ENCODE peak calls at places on chromosome 3, in six cellular contexts. One of them, this sample, is unnamed.

GRCh38 chr3:174168026-174168425 is 691.1 kb upstream of the NAALADL2 start:
- DNase-seq in endothelial cell of umbilical vein: no peak
- DNase-seq in IMR-90: no peak
- DNase-seq in sigmoid colon: no peak
- DNase-seq in heart left ventricle: no peak
- DNase-seq in ovary: no peak
- DNase-seq in this sample: no peak

GRCh38 chr3:140117111-140117526 is 182.1 kb downstream of the CLSTN2 start:
- DNase-seq in endothelial cell of umbilical vein: no peak
- DNase-seq in IMR-90: no peak
- DNase-seq in sigmoid colon: no peak
- DNase-seq in heart left ventricle: no peak
- DNase-seq in ovary: no peak
- DNase-seq in this sample: no peak

GRCh38 chr3:60047426-60048200 is 997.8 kb upstream of the CFAP20DC start:
- DNase-seq in endothelial cell of umbilical vein: no peak
- DNase-seq in IMR-90: no peak
- DNase-seq in sigmoid colon: no peak
- DNase-seq in heart left ventricle: no peak
- DNase-seq in ovary: no peak
- DNase-seq in this sample: no peak

GRCh38 chr3:122409392-122409791 is 6.5 kb downstream of the WDR5B start:
- DNase-seq in endothelial cell of umbilical vein: no peak
- DNase-seq in IMR-90: no peak
- DNase-seq in sigmoid colon: no peak
- DNase-seq in heart left ventricle: no peak
- DNase-seq in ovary: no peak
- DNase-seq in this sample: no peak

GRCh38 chr3:173977747-173978146 is 580.2 kb downstream of the NLGN1 start:
- DNase-seq in endothelial cell of umbilical vein: no peak
- DNase-seq in IMR-90: peak
- DNase-seq in sigmoid colon: no peak
- DNase-seq in heart left ventricle: no peak
- DNase-seq in ovary: no peak
- DNase-seq in this sample: no peak

GRCh38 chr3:143443851-143444331 is 324.3 kb downstream of the CHST2 start:
- DNase-seq in endothelial cell of umbilical vein: peak
- DNase-seq in IMR-90: peak
- DNase-seq in sigmoid colon: peak
- DNase-seq in heart left ventricle: peak
- DNase-seq in ovary: no peak
- DNase-seq in this sample: peak

GRCh38 chr3:151135548-151136337 is 50.3 kb downstream of the MED12L start:
- DNase-seq in endothelial cell of umbilical vein: no peak
- DNase-seq in IMR-90: no peak
- DNase-seq in sigmoid colon: no peak
- DNase-seq in heart left ventricle: peak
- DNase-seq in ovary: no peak
- DNase-seq in this sample: no peak

GRCh38 chr3:44223274-44223673 is 18.4 kb upstream of the TOPAZ1 start:
- DNase-seq in endothelial cell of umbilical vein: no peak
- DNase-seq in IMR-90: no peak
- DNase-seq in sigmoid colon: no peak
- DNase-seq in heart left ventricle: no peak
- DNase-seq in ovary: no peak
- DNase-seq in this sample: no peak

GRCh38 chr3:115245437-115245836 is 98.3 kb upstream of the ZBTB20 start:
- DNase-seq in endothelial cell of umbilical vein: peak
- DNase-seq in IMR-90: peak
- DNase-seq in sigmoid colon: no peak
- DNase-seq in heart left ventricle: peak
- DNase-seq in ovary: no peak
- DNase-seq in this sample: no peak

GRCh38 chr3:184177767-184178306 is 3.2 kb downstream of the AP2M1 start:
- DNase-seq in endothelial cell of umbilical vein: no peak
- DNase-seq in IMR-90: no peak
- DNase-seq in sigmoid colon: no peak
- DNase-seq in heart left ventricle: no peak
- DNase-seq in ovary: peak
- DNase-seq in this sample: no peak

GRCh38 chr3:184177331-184177731 is 2.7 kb downstream of the AP2M1 start:
- DNase-seq in endothelial cell of umbilical vein: peak
- DNase-seq in IMR-90: peak
- DNase-seq in sigmoid colon: no peak
- DNase-seq in heart left ventricle: no peak
- DNase-seq in ovary: peak
- DNase-seq in this sample: no peak

GRCh38 chr3:184175506-184175905 is 851 bp downstream of the AP2M1 start:
- DNase-seq in endothelial cell of umbilical vein: no peak
- DNase-seq in IMR-90: no peak
- DNase-seq in sigmoid colon: no peak
- DNase-seq in heart left ventricle: peak
- DNase-seq in ovary: no peak
- DNase-seq in this sample: no peak

GRCh38 chr3:184175981-184176376 is 1.3 kb downstream of the AP2M1 start:
- DNase-seq in endothelial cell of umbilical vein: no peak
- DNase-seq in IMR-90: no peak
- DNase-seq in sigmoid colon: no peak
- DNase-seq in heart left ventricle: no peak
- DNase-seq in ovary: no peak
- DNase-seq in this sample: no peak

DNA sequence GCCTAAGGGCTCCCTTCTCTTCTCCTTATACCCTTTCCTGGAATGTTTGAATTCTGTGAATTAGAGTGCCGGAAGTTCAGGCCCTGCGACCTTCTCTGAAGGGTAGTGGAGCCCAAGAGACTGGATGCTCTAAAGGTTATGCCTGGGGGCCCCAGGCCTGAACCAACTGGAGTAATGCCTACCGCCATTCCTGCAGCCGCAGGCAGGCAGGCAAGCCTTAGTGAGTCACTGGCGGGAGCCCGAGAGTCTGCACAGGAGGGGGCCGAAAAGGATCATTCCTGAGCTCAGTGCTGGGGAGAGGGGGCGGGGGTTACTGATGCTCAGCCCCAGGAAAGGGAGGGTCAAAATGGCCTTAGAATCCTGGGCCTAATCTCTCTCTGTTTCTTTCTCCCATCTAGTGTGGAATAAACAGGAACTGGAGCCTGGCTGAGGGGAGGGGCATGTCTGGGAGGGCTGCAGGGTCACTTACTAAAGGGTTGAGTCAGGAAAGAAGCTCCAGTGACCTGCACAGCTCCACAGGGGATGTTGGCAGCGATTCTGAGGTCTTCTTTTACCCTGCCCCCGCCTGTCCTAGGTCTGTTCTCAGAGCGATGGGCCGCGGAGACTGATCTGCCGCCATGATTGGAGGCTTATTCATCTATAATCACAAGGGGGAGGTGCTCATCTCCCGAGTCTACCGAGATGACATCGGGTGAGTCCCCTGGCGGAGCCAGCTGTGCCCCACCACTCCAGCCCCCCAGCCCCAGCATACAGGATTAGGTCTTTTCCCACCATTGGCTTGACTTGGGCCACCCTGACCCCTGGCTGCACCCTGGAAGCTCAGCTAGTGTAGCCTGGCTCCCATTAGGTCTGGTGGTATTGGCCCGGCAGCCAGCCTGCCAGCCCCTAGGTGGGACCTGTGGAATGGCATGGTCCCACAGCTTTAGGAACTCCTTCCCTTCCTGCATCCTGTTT is 2.0 kb downstream of the AP2M1 start:
- DNase-seq in endothelial cell of umbilical vein: peak
- DNase-seq in IMR-90: peak
- DNase-seq in sigmoid colon: peak
- DNase-seq in heart left ventricle: peak
- DNase-seq in ovary: peak
- DNase-seq in this sample: peak
- TF ChIP-seq POLR2A in endothelial cell of umbilical vein: peak
- TF ChIP-seq POLR2A in IMR-90: peak
- TF ChIP-seq POLR2A in sigmoid colon: no peak
- TF ChIP-seq POLR2A in heart left ventricle: no peak
- TF ChIP-seq POLR2A in ovary: no peak
- TF ChIP-seq POLR2A in this sample: no peak

DNA sequence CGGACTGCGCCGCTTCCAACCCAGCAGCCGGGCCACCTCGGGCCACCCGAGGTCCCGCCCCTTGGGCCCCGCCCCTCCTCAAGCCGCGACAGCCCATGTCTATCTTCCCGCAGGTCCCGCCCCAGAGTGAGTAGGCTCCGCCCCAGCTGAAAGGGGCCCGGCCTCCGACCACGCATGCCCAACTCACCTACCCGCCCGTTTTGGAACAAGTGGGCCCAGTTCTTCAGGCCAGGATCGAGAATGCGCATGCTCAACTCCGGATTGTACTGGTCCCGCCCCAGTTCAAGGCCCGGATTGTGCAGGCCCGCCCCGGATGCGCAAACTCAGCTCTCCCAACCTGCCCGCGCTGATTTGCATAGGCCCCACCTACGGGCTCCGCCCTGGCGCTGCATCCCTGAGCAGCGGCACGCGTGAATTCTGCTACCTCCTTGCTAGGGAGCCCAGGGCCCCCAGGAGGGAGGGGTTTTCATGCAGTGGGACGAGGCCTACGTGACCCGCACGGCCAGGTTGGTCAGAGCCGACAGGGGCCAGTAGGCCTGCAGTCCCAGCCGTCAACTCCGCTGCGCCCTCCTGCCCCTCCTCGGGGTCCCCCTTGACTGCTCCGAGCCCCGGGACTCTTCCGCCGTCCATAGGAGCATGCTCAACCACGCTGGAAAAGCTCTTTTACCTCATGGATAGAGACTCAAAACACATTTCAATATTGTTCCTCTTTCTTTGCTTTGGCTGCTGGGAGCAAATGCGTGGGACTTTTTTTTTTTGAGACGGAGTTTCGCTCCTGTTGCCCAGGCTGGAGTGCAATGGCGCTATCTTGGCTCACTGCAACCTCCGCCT is at the start of gene PFKFB4:
- DNase-seq in endothelial cell of umbilical vein: peak
- DNase-seq in IMR-90: peak
- DNase-seq in sigmoid colon: peak
- DNase-seq in heart left ventricle: peak
- DNase-seq in ovary: peak
- DNase-seq in this sample: peak
- TF ChIP-seq POLR2A in endothelial cell of umbilical vein: no peak
- TF ChIP-seq POLR2A in IMR-90: no peak
- TF ChIP-seq POLR2A in sigmoid colon: no peak
- TF ChIP-seq POLR2A in heart left ventricle: no peak
- TF ChIP-seq POLR2A in ovary: no peak
- TF ChIP-seq POLR2A in this sample: peak

GRCh38 chr3:120348981-120349818 is at the start of gene LRRC58:
- DNase-seq in endothelial cell of umbilical vein: peak
- DNase-seq in IMR-90: peak
- DNase-seq in sigmoid colon: peak
- DNase-seq in heart left ventricle: peak
- DNase-seq in ovary: peak
- DNase-seq in this sample: peak
- TF ChIP-seq POLR2A in endothelial cell of umbilical vein: peak
- TF ChIP-seq POLR2A in IMR-90: peak
- TF ChIP-seq POLR2A in sigmoid colon: peak
- TF ChIP-seq POLR2A in heart left ventricle: peak
- TF ChIP-seq POLR2A in ovary: peak
- TF ChIP-seq POLR2A in this sample: peak

DNA sequence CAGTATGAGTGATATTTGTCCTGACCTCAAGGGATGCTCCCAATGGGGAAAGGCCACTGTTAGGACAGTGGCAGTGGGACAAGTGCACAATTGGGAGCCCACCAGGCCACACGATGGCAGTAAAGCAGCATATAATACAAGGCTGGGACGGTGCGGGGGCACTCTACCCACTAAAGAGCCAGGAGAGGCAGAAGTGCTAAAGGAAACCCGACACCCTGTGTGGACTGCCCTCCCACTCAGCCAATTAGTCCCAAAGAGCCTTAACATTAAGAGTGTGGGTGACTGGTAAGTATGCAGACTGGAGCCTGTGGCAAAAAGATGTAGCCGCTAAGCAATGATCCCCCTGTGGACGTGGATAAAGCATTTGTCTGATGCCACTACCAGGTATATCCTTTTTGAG is 8.2 kb upstream of the ZNF589 start:
- DNase-seq in endothelial cell of umbilical vein: peak
- DNase-seq in IMR-90: peak
- DNase-seq in sigmoid colon: peak
- DNase-seq in heart left ventricle: peak
- DNase-seq in ovary: peak
- DNase-seq in this sample: peak
- TF ChIP-seq POLR2A in endothelial cell of umbilical vein: no peak
- TF ChIP-seq POLR2A in IMR-90: no peak
- TF ChIP-seq POLR2A in sigmoid colon: no peak
- TF ChIP-seq POLR2A in heart left ventricle: no peak
- TF ChIP-seq POLR2A in ovary: no peak
- TF ChIP-seq POLR2A in this sample: no peak

This sample was measured in uterus.